ENCODE peak calls at places on chromosomes 16 and 17, in seven cellular contexts. U, R, I, C, T, J and H are unnamed samples.
A peak's percentile ranks its signal among the peaks of the same experiment; 100 is the strongest.

GRCh38 chr17:67700037-67700436 is 17.7 kb upstream of the NOL11 start:
- DNase-seq in C (no peak), U (no peak), I (no peak), T (no peak), J (no peak), R (no peak), H (no peak)

GRCh38 chr17:62625870-62626200 is 1.6 kb upstream of the MRC2 start:
- DNase-seq in T (no peak), I (no peak), J (no peak), C (peak; percentile 59), R (no peak), U (no peak), H (no peak)

GRCh38 chr17:13727441-13728171 is 125.9 kb upstream of the HS3ST3A1 start:
- DNase-seq in J (no peak), C (no peak), T (no peak), U (no peak), I (no peak), R (no peak), H (no peak)

GRCh38 chr16:88303890-88304819 is 78.6 kb upstream of the ZNF469 start:
- DNase-seq in C (no peak), U (no peak), J (peak; percentile 38), I (peak; percentile 47), R (peak; percentile 41), T (peak; percentile 79), H (no peak)

GRCh38 chr17:31231852-31232251 is 65.2 kb downstream of the OMG start:
- DNase-seq in T (no peak), I (no peak), C (no peak), J (no peak), R (no peak), U (no peak), H (no peak)

GRCh38 chr16:80583466-80583865 is 42.7 kb downstream of the DYNLRB2 start:
- DNase-seq in I (peak; percentile 25), U (no peak), J (no peak), C (no peak), T (peak; percentile 48), R (no peak), H (no peak)

GRCh38 chr17:2971851-2972250 is 91.6 kb downstream of the OR1D5 start:
- DNase-seq in R (no peak), U (no peak), I (no peak), J (no peak), C (no peak), T (no peak), H (no peak)

GRCh38 chr17:27038676-27039075 is 255.2 kb upstream of the WSB1 start:
- DNase-seq in R (no peak), I (no peak), U (no peak), C (no peak), T (no peak), J (no peak), H (no peak)

GRCh38 chr17:68431661-68432071 is 25.6 kb downstream of the WIPI1 start:
- DNase-seq in T (peak; percentile 76), J (peak; percentile 35), R (no peak), U (peak; percentile 65), I (no peak), C (no peak), H (peak; percentile 42)

GRCh38 chr16:83356266-83356665 is 451.5 kb upstream of the HSBP1 start:
- DNase-seq in I (peak; percentile 15), R (no peak), T (peak; percentile 41), U (peak; percentile 1), J (peak; percentile 47), C (no peak), H (no peak)

GRCh38 chr17:11144358-11145233 is 96.4 kb upstream of the SHISA6 start:
- DNase-seq in I (peak; percentile 42), J (peak; percentile 28), U (no peak), R (peak; percentile 33), T (peak; percentile 53), C (no peak), H (no peak)

GRCh38 chr17:80794281-80795089 is 197.2 kb upstream of the CHMP6 start:
- DNase-seq in T (no peak), R (no peak), I (no peak), C (no peak), J (no peak), U (no peak), H (no peak)

GRCh38 chr17:39099686-39100293 is 51.6 kb downstream of the PLXDC1 start:
- DNase-seq in C (no peak), I (peak; percentile 48), J (no peak), T (peak; percentile 40), R (peak; percentile 43), U (no peak), H (no peak)

GRCh38 chr16:81350306-81350615 is 35.5 kb downstream of the GAN start:
- DNase-seq in C (no peak), I (no peak), R (no peak), U (no peak), J (no peak), T (no peak), H (no peak)

GRCh38 chr17:38732376-38733314 is 2.5 kb downstream of the CISD3 start:
- DNase-seq in J (no peak), U (no peak), I (peak; percentile 94), T (peak; percentile 87), C (no peak), R (no peak), H (no peak)

GRCh38 chr16:50719401-50720337 is 22.2 kb upstream of the CYLD start:
- DNase-seq in R (no peak), U (no peak), J (no peak), I (no peak), C (no peak), T (no peak), H (no peak)

GRCh38 chr16:89455692-89456091 is 34.7 kb downstream of the ANKRD11 start:
- DNase-seq in T (no peak), U (no peak), C (no peak), I (no peak), R (no peak), J (no peak), H (no peak)

GRCh38 chr16:25291580-25291979 is 33.9 kb upstream of the ZKSCAN2 start:
- DNase-seq in J (no peak), T (no peak), C (no peak), I (no peak), R (no peak), U (no peak), H (no peak)

GRCh38 chr17:17782425-17783120 is 54.2 kb downstream of the SREBF1 start:
- DNase-seq in R (no peak), I (no peak), J (no peak), T (no peak), U (no peak), C (no peak), H (no peak)

GRCh38 chr16:17313085-17313611 is 157.6 kb downstream of the XYLT1 start:
- DNase-seq in T (peak; percentile 41), R (no peak), I (peak; percentile 40), U (no peak), C (no peak), J (no peak), H (peak; percentile 93)

GRCh38 chr17:40325156-40326013 is 16.4 kb downstream of the RARA start:
- DNase-seq in J (no peak), C (no peak), I (no peak), R (no peak), T (no peak), U (peak; percentile 47), H (no peak)
- H3K4me3 ChIP-seq in J (no peak overlapping the region), C (no peak overlapping the region), I (no peak overlapping the region), R (no peak overlapping the region), T (no peak overlapping the region), U (peak overlapping the region; percentile 19), H (no peak overlapping the region)

GRCh38 chr16:13108126-13108525 is 206.7 kb downstream of the SHISA9 start:
- DNase-seq in J (no peak), T (no peak), U (no peak), R (no peak), C (no peak), I (no peak), H (no peak)

GRCh38 chr16:13109171-13109570 is 207.8 kb downstream of the SHISA9 start:
- DNase-seq in R (no peak), C (no peak), J (no peak), I (no peak), U (no peak), T (no peak), H (no peak)

GRCh38 chr16:13111747-13112146 is 210.3 kb downstream of the SHISA9 start:
- DNase-seq in U (no peak), I (no peak), T (no peak), R (no peak), C (no peak), J (no peak), H (no peak)

GRCh38 chr16:13112639-13113038 is 211.2 kb downstream of the SHISA9 start:
- DNase-seq in U (no peak), J (no peak), R (no peak), C (no peak), I (no peak), T (no peak), H (no peak)

DNA sequence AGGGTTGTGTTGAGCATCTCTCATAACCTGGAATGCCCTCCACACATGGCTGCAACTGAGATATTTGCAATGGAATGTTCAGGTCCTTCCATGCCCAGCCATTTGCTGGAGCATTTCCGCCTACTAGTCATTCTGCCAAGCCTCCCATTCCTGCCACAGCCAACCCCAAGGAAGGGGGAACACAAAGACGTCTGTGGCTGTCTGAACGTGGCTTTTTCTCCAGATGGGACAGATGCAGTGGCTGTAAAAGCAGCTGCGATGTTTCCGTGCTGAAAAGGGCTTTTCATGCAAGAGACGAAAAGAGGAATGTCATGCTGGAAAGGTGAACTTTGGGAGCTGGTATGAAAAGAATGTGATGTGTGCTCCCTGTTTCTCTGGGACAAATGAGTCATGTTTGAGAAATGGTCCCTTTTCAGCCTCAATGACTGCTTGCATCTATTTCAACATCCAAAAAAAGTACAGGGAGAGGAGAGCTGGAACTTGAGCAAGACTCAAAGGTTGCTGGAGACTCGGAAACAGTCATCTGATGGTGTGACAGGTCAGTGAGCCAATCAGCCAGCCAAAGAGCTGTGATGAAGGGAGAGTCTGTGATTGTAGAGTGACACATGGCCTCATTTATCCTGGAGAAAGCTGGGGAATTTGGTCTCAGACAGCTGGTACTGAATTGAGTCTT is 208.9 kb downstream of the SHISA9 start:
- DNase-seq in I (peak; percentile 24), J (peak; percentile 39), U (no peak), R (no peak), T (no peak), C (peak; percentile 91), H (no peak)
- H3K27ac ChIP-seq in I (peak overlapping the region; percentile 78), J (peak overlapping the region; percentile 68), U (no peak overlapping the region), R (no peak overlapping the region), T (no peak overlapping the region), C (peak overlapping the region; percentile 74), H (no peak overlapping the region)

GRCh38 chr17:6069611-6070279 is 434 bp upstream of the WSCD1 start:
- DNase-seq in U (peak; percentile 19), J (peak; percentile 25), C (no peak), R (no peak), I (no peak), T (peak; percentile 31), H (no peak)
- H3K4me1 ChIP-seq in U (peaks cover 8% of the 10 kb centered on the region), J (peaks cover 15% of the 10 kb centered on the region), C (no peaks in the 10 kb centered on the region), R (no peaks in the 10 kb centered on the region), I (peaks cover 18% of the 10 kb centered on the region), T (no peaks in the 10 kb centered on the region), H (peaks cover 10% of the 10 kb centered on the region)

DNA sequence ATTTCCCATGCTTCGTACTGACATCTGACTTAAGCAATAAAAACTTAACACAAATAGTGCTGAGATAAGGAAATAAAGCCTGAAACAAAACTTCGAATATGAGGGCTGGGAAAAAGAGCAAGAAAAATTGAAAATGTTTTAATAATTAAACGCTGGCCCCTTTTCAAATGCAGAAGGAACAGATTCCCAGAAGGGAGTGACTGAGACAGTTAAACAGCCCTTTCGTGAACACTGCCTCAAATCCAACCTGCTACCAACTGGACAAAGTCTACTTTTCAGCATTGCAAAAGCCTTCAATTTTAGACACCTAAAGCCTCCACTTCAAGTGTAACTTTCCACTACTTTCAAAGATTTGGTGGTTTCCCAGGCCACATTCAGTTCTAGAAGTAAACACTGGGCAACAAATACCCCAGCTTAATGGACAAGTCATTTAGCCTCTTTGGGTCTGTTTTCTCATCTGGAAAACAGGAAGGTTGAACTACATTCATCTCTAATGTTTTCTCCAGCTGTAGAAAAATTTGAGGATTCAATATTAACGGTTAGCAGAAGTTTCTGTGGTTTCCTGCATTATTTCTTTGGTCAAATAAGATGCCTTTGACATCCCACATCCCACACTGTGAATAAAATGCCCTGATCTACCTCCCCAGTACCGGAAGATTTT is 11.8 kb downstream of the RFFL start:
- DNase-seq in T (no peak), C (no peak), U (peak; percentile 18), I (no peak), J (no peak), R (no peak), H (no peak)
- H3K4me3 ChIP-seq in T (no peak overlapping the region), C (no peak overlapping the region), U (no peak overlapping the region), I (no peak overlapping the region), J (no peak overlapping the region), R (no peak overlapping the region), H (no peak overlapping the region)